ENCODE peak calls at places on chromosomes 4 and X, in nine cellular contexts. K is GM12864, Y is psoas muscle, R is epithelial cell of esophagus, P is choroid plexus epithelial cell, G is cardiac fibroblast, F is endothelial cell of umbilical vein, X is GM06990, D is A549. Z is an unnamed sample.

GRCh38 chr4:183375156-183375555 is 52.9 kb upstream of the CLDN24 start:
- DNase-seq in P (no peak), Y (no peak), F (no peak), D (no peak), X (no peak), R (no peak), G (no peak), K (no peak), Z (no peak)

GRCh38 chrX:153433781-153434285 is 12.0 kb downstream of the TREX2 start:
- DNase-seq in D (no peak), K (no peak), G (no peak), P (no peak), Y (no peak), X (no peak), F (no peak), R (no peak), Z (no peak)

GRCh38 chr4:56197387-56197786 is 189.9 kb downstream of the AASDH start:
- DNase-seq in P (no peak), R (no peak), F (no peak), Y (no peak), X (no peak), D (no peak), K (no peak), G (peak; percentile 50), Z (peak; percentile 19)

GRCh38 chr4:71558248-71558647 is 219.4 kb downstream of the SLC4A4 start:
- DNase-seq in D (no peak), P (no peak), R (no peak), Y (no peak), F (no peak), G (no peak), X (peak; percentile 25), K (no peak), Z (no peak)

GRCh38 chr4:56906534-56906933 is 1.2 kb upstream of the REST start:
- DNase-seq in D (no peak), R (no peak), P (peak; percentile 7), X (no peak), K (no peak), F (no peak), Y (no peak), G (no peak), Z (no peak)

GRCh38 chr4:158938462-158939044 is 164.3 kb upstream of the RAPGEF2 start:
- DNase-seq in Y (no peak), D (no peak), G (peak; percentile 10), K (no peak), P (peak; percentile 35), F (no peak), R (no peak), X (no peak), Z (peak; percentile 68)

GRCh38 chrX:39814391-39814790 is 283.4 kb downstream of the BCOR start:
- DNase-seq in G (peak; percentile 41), P (no peak), F (peak; percentile 20), R (no peak), K (no peak), X (no peak), D (peak; percentile 38), Y (peak; percentile 44), Z (no peak)

GRCh38 chr4:172521171-172521570 is 647.4 kb upstream of the GALNT7 start:
- DNase-seq in K (no peak), D (no peak), R (no peak), X (no peak), P (no peak), Y (no peak), F (no peak), G (no peak), Z (no peak)

GRCh38 chr4:23876418-23877089 is 13.3 kb downstream of the PPARGC1A start:
- DNase-seq in R (no peak), G (no peak), Y (no peak), P (no peak), F (no peak), X (no peak), D (no peak), K (no peak), Z (no peak)

GRCh38 chr4:23875317-23875716 is 14.5 kb downstream of the PPARGC1A start:
- DNase-seq in X (no peak), K (no peak), Y (no peak), R (no peak), D (no peak), P (no peak), G (no peak), F (no peak), Z (no peak)

GRCh38 chr4:23871420-23871819 is 18.4 kb downstream of the PPARGC1A start:
- DNase-seq in Y (no peak), P (no peak), F (no peak), X (no peak), R (no peak), D (no peak), K (no peak), G (no peak), Z (no peak)

GRCh38 chr4:23874536-23874901 is 15.3 kb downstream of the PPARGC1A start:
- DNase-seq in D (no peak), R (no peak), K (no peak), X (no peak), G (no peak), F (no peak), P (no peak), Y (no peak), Z (no peak)

DNA sequence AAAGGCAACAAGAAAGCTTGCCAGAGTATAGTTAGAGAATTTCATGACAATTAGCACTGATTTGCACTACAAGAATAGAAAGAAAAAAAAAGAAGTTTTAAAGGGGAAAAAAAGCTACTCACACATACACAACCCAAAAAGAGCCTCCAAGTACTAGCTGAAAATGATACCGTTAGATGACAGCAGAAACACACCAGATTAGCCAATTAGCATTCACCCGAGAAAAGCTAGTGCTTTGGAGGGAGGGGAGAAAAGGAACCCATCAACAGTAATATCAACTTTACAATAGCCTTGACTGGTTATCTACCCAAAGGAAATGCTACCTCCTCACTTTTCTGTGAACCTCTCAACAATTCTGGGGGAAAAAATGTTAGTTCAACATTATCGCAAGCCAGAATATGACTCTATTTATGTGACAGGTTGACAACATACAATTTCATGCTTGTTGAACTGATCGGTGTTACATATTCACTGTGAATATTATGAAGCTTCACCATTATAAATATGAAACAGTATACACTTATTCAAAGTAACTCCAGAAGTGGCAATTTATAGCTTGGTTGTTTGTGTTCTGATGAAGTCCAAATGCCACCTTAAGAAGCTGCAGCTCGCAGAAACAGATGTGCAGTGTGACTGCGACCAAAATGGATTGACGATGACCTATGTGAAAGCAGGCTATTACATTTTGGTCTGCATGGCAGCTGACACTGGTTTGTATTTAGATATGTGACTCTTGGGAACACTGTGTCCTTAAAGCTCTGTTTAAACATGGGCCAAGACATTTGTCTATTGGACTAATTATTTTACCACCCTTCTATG is 15.9 kb downstream of the PPARGC1A start:
- DNase-seq in D (no peak), G (no peak), K (no peak), Y (no peak), X (no peak), P (no peak), F (no peak), R (no peak), Z (no peak)
- H3K4me3 ChIP-seq in D (no peak overlapping the region), G (no peak overlapping the region), K (no peak overlapping the region), Y (peak overlapping the region; percentile 42), X (no peak overlapping the region), P (no peak overlapping the region), F (no peak overlapping the region), R (no peak overlapping the region), Z (no peak overlapping the region)

DNA sequence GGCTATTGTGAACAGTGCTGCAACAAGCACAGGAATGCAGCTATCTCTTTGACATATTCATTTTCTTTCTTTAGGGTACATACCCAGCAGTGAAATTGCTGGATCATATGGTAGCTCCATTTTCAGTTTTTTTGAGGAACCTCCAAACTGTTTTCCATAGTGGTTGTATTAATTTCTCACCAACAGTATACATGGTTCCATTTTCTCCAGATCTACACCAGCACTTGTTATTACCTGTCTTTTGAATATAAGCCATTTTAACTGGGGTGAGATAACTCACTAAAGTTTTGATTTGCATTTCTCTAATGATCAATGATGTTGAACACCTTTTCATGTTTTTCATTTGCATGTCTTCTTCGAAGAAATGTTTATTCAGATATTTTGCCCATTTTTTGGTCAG is 241.1 kb upstream of the AGTR2 start:
- DNase-seq in Y (no peak), F (no peak), K (no peak), P (no peak), G (no peak), X (no peak), R (no peak), D (no peak), Z (no peak)
- TF ChIP-seq CTCF in Y (no peak), F (no peak), K (no peak), P (no peak), G (no peak), X (no peak), R (no peak), D (no peak), Z (no peak)

GRCh38 chrX:41449138-41449537 is 2.0 kb downstream of the NYX start:
- DNase-seq in Y (no peak), P (no peak), R (no peak), K (no peak), F (no peak), D (no peak), X (no peak), G (no peak), Z (no peak)

GRCh38 chrX:41452565-41452964 is 5.4 kb downstream of the NYX start:
- DNase-seq in P (peak; percentile 34), K (no peak), Y (no peak), F (no peak), G (no peak), X (no peak), D (no peak), R (no peak), Z (no peak)

GRCh38 chrX:41452972-41453371 is 5.8 kb downstream of the NYX start:
- DNase-seq in Y (no peak), P (peak; percentile 82), F (no peak), X (no peak), R (no peak), G (peak; percentile 30), K (no peak), D (no peak), Z (peak; percentile 80)

GRCh38 chrX:41447897-41448296 is 754 bp downstream of the NYX start:
- DNase-seq in Y (no peak), K (no peak), D (no peak), G (no peak), P (no peak), R (no peak), X (no peak), F (no peak), Z (no peak)

DNA sequence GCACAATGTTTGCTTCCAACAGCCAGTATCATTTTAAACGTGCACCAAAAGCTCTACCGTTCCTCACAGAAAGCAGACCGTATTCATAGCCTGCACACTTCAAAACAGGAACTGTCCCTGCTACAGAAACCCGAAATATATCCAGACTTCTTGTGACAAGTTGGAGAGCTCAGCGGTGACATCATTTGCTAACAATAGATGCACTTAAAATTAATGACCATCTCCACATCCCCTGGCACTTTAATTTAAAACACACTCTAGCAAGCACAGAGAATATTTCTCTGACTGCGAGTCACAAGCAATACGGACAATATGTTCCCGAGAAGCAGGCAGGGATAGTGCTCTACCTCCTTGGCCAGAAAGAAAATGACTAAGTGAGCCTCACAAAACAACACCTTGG is 2.5 kb downstream of the NYX start:
- DNase-seq in R (no peak), G (peak; percentile 23), F (peak; percentile 6), X (no peak), K (no peak), Y (no peak), D (no peak), P (peak; percentile 19), Z (peak; percentile 16)
- H3K4me3 ChIP-seq in R (no peak overlapping the region), G (no peak overlapping the region), F (no peak overlapping the region), X (peak overlapping the region; percentile 16), K (no peak overlapping the region), Y (peak overlapping the region; percentile 49), D (peak overlapping the region; percentile 1), P (no peak overlapping the region), Z (no peak overlapping the region)

DNA sequence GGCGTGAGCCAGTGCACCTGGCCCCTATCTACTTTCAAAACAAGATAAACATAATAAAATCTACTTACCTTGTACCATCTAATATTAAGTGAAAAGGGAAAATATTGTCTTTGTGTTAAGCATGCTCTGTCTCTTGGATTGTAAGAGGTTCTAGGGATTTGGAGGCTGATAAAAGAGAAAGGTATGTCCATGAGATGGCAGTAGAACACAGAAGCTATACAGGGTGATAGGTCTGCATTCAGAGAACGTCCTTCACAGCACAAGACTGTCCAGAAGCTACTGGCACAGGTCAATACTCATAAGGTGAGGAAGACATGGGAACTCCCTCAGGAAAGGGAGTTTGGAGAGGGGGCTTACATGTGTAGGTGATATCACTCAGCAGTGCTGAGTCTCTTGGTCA is 135.5 kb downstream of the TMEM47 start:
- DNase-seq in Y (no peak), P (peak; percentile 33), G (no peak), X (no peak), K (no peak), R (peak; percentile 47), D (peak; percentile 10), F (peak; percentile 51), Z (peak; percentile 1)
- TF ChIP-seq CTCF in Y (no peak), P (peak; percentile 33), G (no peak), X (no peak), K (no peak), R (peak; percentile 45), D (no peak), F (no peak), Z (no peak)

Z was measured in astrocyte of the spinal cord.